ENCODE peak calls at places on chromosome 19, in ten cellular contexts. One of them, this sample, is unnamed.

GRCh38 chr19:35404879-35405622 is 34.2 kb downstream of the GPR42 start:
- DNase-seq in GM23248: peak; percentile 99
- DNase-seq in RWPE1: peak; percentile 90
- DNase-seq in adrenal gland: peak; percentile 78
- DNase-seq in NAMALWA: no peak
- DNase-seq in activated T-helper 1 cell treated with anti-CD3 and anti-CD28 coated beads, Interleukin-2, amount 50 U/mL, for 16 hours: no peak
- DNase-seq in A549: peak; percentile 66
- DNase-seq in GM04504: peak; percentile 90
- DNase-seq in HS-5: peak; percentile 97
- DNase-seq in PC-9: peak; percentile 67
- DNase-seq in this sample: peak; percentile 89

GRCh38 chr19:50167314-50167721 is 4.2 kb upstream of the IZUMO2 start:
- DNase-seq in GM04504: no peak
- DNase-seq in HS-5: no peak
- DNase-seq in A549: no peak
- DNase-seq in activated T-helper 1 cell treated with anti-CD3 and anti-CD28 coated beads, Interleukin-2, amount 50 U/mL, for 16 hours: no peak
- DNase-seq in adrenal gland: no peak
- DNase-seq in RWPE1: no peak
- DNase-seq in GM23248: no peak
- DNase-seq in PC-9: peak; percentile 82
- DNase-seq in NAMALWA: no peak
- DNase-seq in this sample: no peak

GRCh38 chr19:45499196-45500180 is 1.2 kb downstream of the PPM1N start:
- DNase-seq in NAMALWA: peak; percentile 90
- DNase-seq in adrenal gland: peak; percentile 65
- DNase-seq in GM23248: peak; percentile 57
- DNase-seq in GM04504: no peak
- DNase-seq in RWPE1: no peak
- DNase-seq in HS-5: peak; percentile 63
- DNase-seq in A549: no peak
- DNase-seq in activated T-helper 1 cell treated with anti-CD3 and anti-CD28 coated beads, Interleukin-2, amount 50 U/mL, for 16 hours: peak; percentile 35
- DNase-seq in PC-9: no peak
- DNase-seq in this sample: no peak

GRCh38 chr19:6802336-6803035 is 30.0 kb downstream of the VAV1 start:
- DNase-seq in HS-5: no peak
- DNase-seq in adrenal gland: peak; percentile 52
- DNase-seq in activated T-helper 1 cell treated with anti-CD3 and anti-CD28 coated beads, Interleukin-2, amount 50 U/mL, for 16 hours: peak; percentile 61
- DNase-seq in A549: peak; percentile 25
- DNase-seq in GM04504: no peak
- DNase-seq in GM23248: no peak
- DNase-seq in PC-9: peak; percentile 71
- DNase-seq in NAMALWA: peak; percentile 87
- DNase-seq in RWPE1: no peak
- DNase-seq in this sample: no peak

GRCh38 chr19:34148672-34149185 is 23.6 kb upstream of the LSM14A start:
- DNase-seq in adrenal gland: no peak
- DNase-seq in HS-5: no peak
- DNase-seq in A549: no peak
- DNase-seq in activated T-helper 1 cell treated with anti-CD3 and anti-CD28 coated beads, Interleukin-2, amount 50 U/mL, for 16 hours: no peak
- DNase-seq in PC-9: no peak
- DNase-seq in RWPE1: no peak
- DNase-seq in NAMALWA: no peak
- DNase-seq in GM04504: no peak
- DNase-seq in GM23248: no peak
- DNase-seq in this sample: no peak

GRCh38 chr19:45138303-45138751 is 22.5 kb downstream of the NKPD1 start:
- DNase-seq in activated T-helper 1 cell treated with anti-CD3 and anti-CD28 coated beads, Interleukin-2, amount 50 U/mL, for 16 hours: no peak
- DNase-seq in PC-9: no peak
- DNase-seq in NAMALWA: no peak
- DNase-seq in A549: no peak
- DNase-seq in GM23248: no peak
- DNase-seq in HS-5: no peak
- DNase-seq in RWPE1: no peak
- DNase-seq in GM04504: no peak
- DNase-seq in adrenal gland: peak; percentile 84
- DNase-seq in this sample: no peak

GRCh38 chr19:19657397-19657783 is 6.1 kb downstream of the ATP13A1 start:
- DNase-seq in HS-5: no peak
- DNase-seq in GM04504: no peak
- DNase-seq in PC-9: no peak
- DNase-seq in A549: no peak
- DNase-seq in NAMALWA: no peak
- DNase-seq in adrenal gland: no peak
- DNase-seq in GM23248: no peak
- DNase-seq in RWPE1: no peak
- DNase-seq in activated T-helper 1 cell treated with anti-CD3 and anti-CD28 coated beads, Interleukin-2, amount 50 U/mL, for 16 hours: no peak
- DNase-seq in this sample: no peak

GRCh38 chr19:55493650-55494171 is 5.5 kb downstream of the SSC5D start:
- DNase-seq in PC-9: no peak
- DNase-seq in GM23248: no peak
- DNase-seq in adrenal gland: no peak
- DNase-seq in NAMALWA: no peak
- DNase-seq in A549: no peak
- DNase-seq in HS-5: no peak
- DNase-seq in activated T-helper 1 cell treated with anti-CD3 and anti-CD28 coated beads, Interleukin-2, amount 50 U/mL, for 16 hours: no peak
- DNase-seq in GM04504: no peak
- DNase-seq in RWPE1: no peak
- DNase-seq in this sample: no peak

GRCh38 chr19:4059931-4060620 is 6.6 kb downstream of the ZBTB7A start:
- DNase-seq in A549: no peak
- DNase-seq in activated T-helper 1 cell treated with anti-CD3 and anti-CD28 coated beads, Interleukin-2, amount 50 U/mL, for 16 hours: peak; percentile 51
- DNase-seq in RWPE1: peak; percentile 71
- DNase-seq in adrenal gland: peak; percentile 63
- DNase-seq in PC-9: no peak
- DNase-seq in NAMALWA: no peak
- DNase-seq in HS-5: no peak
- DNase-seq in GM04504: no peak
- DNase-seq in GM23248: peak; percentile 85
- DNase-seq in this sample: peak; percentile 59

GRCh38 chr19:29389495-29389894 is 136.3 kb upstream of the VSTM2B start:
- DNase-seq in A549: no peak
- DNase-seq in GM23248: no peak
- DNase-seq in RWPE1: no peak
- DNase-seq in activated T-helper 1 cell treated with anti-CD3 and anti-CD28 coated beads, Interleukin-2, amount 50 U/mL, for 16 hours: no peak
- DNase-seq in GM04504: no peak
- DNase-seq in adrenal gland: no peak
- DNase-seq in PC-9: no peak
- DNase-seq in HS-5: no peak
- DNase-seq in NAMALWA: no peak
- DNase-seq in this sample: no peak

GRCh38 chr19:2867025-2867991 is at the start of gene ZNF556:
- DNase-seq in PC-9: peak; percentile 76
- DNase-seq in activated T-helper 1 cell treated with anti-CD3 and anti-CD28 coated beads, Interleukin-2, amount 50 U/mL, for 16 hours: no peak
- DNase-seq in RWPE1: peak; percentile 62
- DNase-seq in A549: no peak
- DNase-seq in adrenal gland: no peak
- DNase-seq in GM04504: peak; percentile 81
- DNase-seq in GM23248: peak; percentile 12
- DNase-seq in HS-5: peak; percentile 90
- DNase-seq in NAMALWA: peak; percentile 98
- DNase-seq in this sample: no peak

GRCh38 chr19:17855333-17856152 is 4.2 kb upstream of the RPL18A start:
- DNase-seq in adrenal gland: peak; percentile 80
- DNase-seq in GM04504: no peak
- DNase-seq in activated T-helper 1 cell treated with anti-CD3 and anti-CD28 coated beads, Interleukin-2, amount 50 U/mL, for 16 hours: peak; percentile 84
- DNase-seq in GM23248: peak; percentile 78
- DNase-seq in A549: peak; percentile 81
- DNase-seq in RWPE1: peak; percentile 85
- DNase-seq in NAMALWA: peak; percentile 85
- DNase-seq in PC-9: peak; percentile 65
- DNase-seq in HS-5: no peak
- DNase-seq in this sample: peak; percentile 66

GRCh38 chr19:45564131-45564780 is 20.3 kb downstream of the OPA3 start:
- DNase-seq in NAMALWA: no peak
- DNase-seq in GM04504: no peak
- DNase-seq in activated T-helper 1 cell treated with anti-CD3 and anti-CD28 coated beads, Interleukin-2, amount 50 U/mL, for 16 hours: no peak
- DNase-seq in HS-5: no peak
- DNase-seq in adrenal gland: no peak
- DNase-seq in A549: no peak
- DNase-seq in RWPE1: no peak
- DNase-seq in PC-9: no peak
- DNase-seq in GM23248: no peak
- DNase-seq in this sample: no peak

GRCh38 chr19:40392894-40393517 is 3.0 kb upstream of the HIPK4 start:
- DNase-seq in activated T-helper 1 cell treated with anti-CD3 and anti-CD28 coated beads, Interleukin-2, amount 50 U/mL, for 16 hours: no peak
- DNase-seq in GM23248: no peak
- DNase-seq in RWPE1: peak; percentile 37
- DNase-seq in adrenal gland: no peak
- DNase-seq in HS-5: no peak
- DNase-seq in NAMALWA: no peak
- DNase-seq in PC-9: peak; percentile 70
- DNase-seq in GM04504: no peak
- DNase-seq in A549: peak; percentile 81
- DNase-seq in this sample: no peak

GRCh38 chr19:39154626-39155100 is 29.1 kb downstream of the PAK4 start:
- DNase-seq in HS-5: no peak
- DNase-seq in adrenal gland: peak; percentile 22
- DNase-seq in PC-9: peak; percentile 90
- DNase-seq in RWPE1: peak; percentile 74
- DNase-seq in GM23248: no peak
- DNase-seq in A549: peak; percentile 55
- DNase-seq in activated T-helper 1 cell treated with anti-CD3 and anti-CD28 coated beads, Interleukin-2, amount 50 U/mL, for 16 hours: no peak
- DNase-seq in GM04504: no peak
- DNase-seq in NAMALWA: no peak
- DNase-seq in this sample: no peak

GRCh38 chr19:5803752-5804515 is 933 bp upstream of the NRTN start:
- DNase-seq in RWPE1: peak; percentile 90
- DNase-seq in GM04504: peak; percentile 51
- DNase-seq in A549: peak; percentile 83
- DNase-seq in PC-9: peak; percentile 68
- DNase-seq in NAMALWA: peak; percentile 96
- DNase-seq in activated T-helper 1 cell treated with anti-CD3 and anti-CD28 coated beads, Interleukin-2, amount 50 U/mL, for 16 hours: peak; percentile 93
- DNase-seq in HS-5: peak; percentile 31
- DNase-seq in adrenal gland: peak; percentile 91
- DNase-seq in GM23248: peak; percentile 89
- DNase-seq in this sample: peak; percentile 72

GRCh38 chr19:4338441-4339350 is at the start of gene STAP2:
- DNase-seq in GM23248: no peak
- DNase-seq in HS-5: no peak
- DNase-seq in adrenal gland: peak; percentile 45
- DNase-seq in activated T-helper 1 cell treated with anti-CD3 and anti-CD28 coated beads, Interleukin-2, amount 50 U/mL, for 16 hours: no peak
- DNase-seq in GM04504: no peak
- DNase-seq in A549: no peak
- DNase-seq in RWPE1: peak; percentile 78
- DNase-seq in PC-9: peak; percentile 70
- DNase-seq in NAMALWA: no peak
- DNase-seq in this sample: no peak

GRCh38 chr19:6060600-6061391 is 49.5 kb downstream of the RFX2 start:
- DNase-seq in activated T-helper 1 cell treated with anti-CD3 and anti-CD28 coated beads, Interleukin-2, amount 50 U/mL, for 16 hours: peak; percentile 17
- DNase-seq in HS-5: no peak
- DNase-seq in PC-9: peak; percentile 82
- DNase-seq in GM04504: no peak
- DNase-seq in adrenal gland: no peak
- DNase-seq in NAMALWA: no peak
- DNase-seq in A549: no peak
- DNase-seq in GM23248: peak; percentile 71
- DNase-seq in RWPE1: peak; percentile 89
- DNase-seq in this sample: peak; percentile 66

GRCh38 chr19:5358173-5358800 is 17.7 kb upstream of the PTPRS start:
- DNase-seq in adrenal gland: no peak
- DNase-seq in NAMALWA: no peak
- DNase-seq in activated T-helper 1 cell treated with anti-CD3 and anti-CD28 coated beads, Interleukin-2, amount 50 U/mL, for 16 hours: no peak
- DNase-seq in RWPE1: no peak
- DNase-seq in GM23248: peak; percentile 25
- DNase-seq in PC-9: no peak
- DNase-seq in HS-5: no peak
- DNase-seq in A549: no peak
- DNase-seq in GM04504: no peak
- DNase-seq in this sample: peak; percentile 25

GRCh38 chr19:11421607-11422098 is 2.5 kb upstream of the RGL3 start:
- DNase-seq in activated T-helper 1 cell treated with anti-CD3 and anti-CD28 coated beads, Interleukin-2, amount 50 U/mL, for 16 hours: peak; percentile 21
- DNase-seq in RWPE1: peak; percentile 51
- DNase-seq in NAMALWA: peak; percentile 88
- DNase-seq in adrenal gland: peak; percentile 67
- DNase-seq in A549: no peak
- DNase-seq in HS-5: no peak
- DNase-seq in GM23248: peak; percentile 32
- DNase-seq in PC-9: no peak
- DNase-seq in GM04504: no peak
- DNase-seq in this sample: no peak

GRCh38 chr19:13132471-13133166 is 14.6 kb downstream of the NACC1 start:
- DNase-seq in HS-5: peak; percentile 75
- DNase-seq in GM04504: no peak
- DNase-seq in RWPE1: no peak
- DNase-seq in GM23248: peak; percentile 96
- DNase-seq in PC-9: peak; percentile 69
- DNase-seq in activated T-helper 1 cell treated with anti-CD3 and anti-CD28 coated beads, Interleukin-2, amount 50 U/mL, for 16 hours: peak; percentile 27
- DNase-seq in A549: no peak
- DNase-seq in NAMALWA: no peak
- DNase-seq in adrenal gland: no peak
- DNase-seq in this sample: peak; percentile 46

GRCh38 chr19:51418707-51419106 is 1.3 kb upstream of the SIGLEC10 start:
- DNase-seq in A549: no peak
- DNase-seq in GM23248: no peak
- DNase-seq in adrenal gland: no peak
- DNase-seq in NAMALWA: no peak
- DNase-seq in PC-9: no peak
- DNase-seq in RWPE1: no peak
- DNase-seq in activated T-helper 1 cell treated with anti-CD3 and anti-CD28 coated beads, Interleukin-2, amount 50 U/mL, for 16 hours: no peak
- DNase-seq in HS-5: no peak
- DNase-seq in GM04504: no peak
- DNase-seq in this sample: no peak

GRCh38 chr19:47155141-47155540 is 24.5 kb downstream of the SAE1 start:
- DNase-seq in RWPE1: no peak
- DNase-seq in HS-5: no peak
- DNase-seq in NAMALWA: no peak
- DNase-seq in GM04504: no peak
- DNase-seq in activated T-helper 1 cell treated with anti-CD3 and anti-CD28 coated beads, Interleukin-2, amount 50 U/mL, for 16 hours: no peak
- DNase-seq in PC-9: no peak
- DNase-seq in adrenal gland: no peak
- DNase-seq in A549: no peak
- DNase-seq in GM23248: peak; percentile 12
- DNase-seq in this sample: peak; percentile 82

GRCh38 chr19:11091343-11092153 is 2.3 kb downstream of the LDLR start:
- DNase-seq in PC-9: peak; percentile 99
- DNase-seq in GM23248: peak; percentile 98
- DNase-seq in HS-5: peak; percentile 98
- DNase-seq in A549: peak; percentile 50
- DNase-seq in adrenal gland: peak; percentile 71
- DNase-seq in activated T-helper 1 cell treated with anti-CD3 and anti-CD28 coated beads, Interleukin-2, amount 50 U/mL, for 16 hours: peak; percentile 47
- DNase-seq in GM04504: peak; percentile 91
- DNase-seq in RWPE1: peak; percentile 79
- DNase-seq in NAMALWA: no peak
- DNase-seq in this sample: peak; percentile 90

GRCh38 chr19:53808710-53809125 is 15.4 kb downstream of the NLRP12 start:
- DNase-seq in GM23248: peak; percentile 70
- DNase-seq in adrenal gland: no peak
- DNase-seq in RWPE1: peak; percentile 14
- DNase-seq in NAMALWA: peak; percentile 51
- DNase-seq in A549: peak; percentile 52
- DNase-seq in GM04504: peak; percentile 26
- DNase-seq in PC-9: peak; percentile 44
- DNase-seq in HS-5: peak; percentile 34
- DNase-seq in activated T-helper 1 cell treated with anti-CD3 and anti-CD28 coated beads, Interleukin-2, amount 50 U/mL, for 16 hours: no peak
- DNase-seq in this sample: peak; percentile 75

GRCh38 chr19:43778651-43779050 is 2.1 kb downstream of the KCNN4 start:
- DNase-seq in GM23248: no peak
- DNase-seq in NAMALWA: peak; percentile 34
- DNase-seq in GM04504: no peak
- DNase-seq in A549: no peak
- DNase-seq in HS-5: no peak
- DNase-seq in RWPE1: no peak
- DNase-seq in activated T-helper 1 cell treated with anti-CD3 and anti-CD28 coated beads, Interleukin-2, amount 50 U/mL, for 16 hours: no peak
- DNase-seq in adrenal gland: no peak
- DNase-seq in PC-9: no peak
- DNase-seq in this sample: no peak

GRCh38 chr19:44212865-44213346 is 574 bp downstream of the ZNF227 start:
- DNase-seq in PC-9: peak; percentile 30
- DNase-seq in RWPE1: peak; percentile 14
- DNase-seq in A549: no peak
- DNase-seq in activated T-helper 1 cell treated with anti-CD3 and anti-CD28 coated beads, Interleukin-2, amount 50 U/mL, for 16 hours: no peak
- DNase-seq in adrenal gland: peak; percentile 17
- DNase-seq in GM23248: peak; percentile 69
- DNase-seq in HS-5: no peak
- DNase-seq in NAMALWA: no peak
- DNase-seq in GM04504: no peak
- DNase-seq in this sample: peak; percentile 42

GRCh38 chr19:50721441-50722137 is 1.6 kb upstream of the CLEC11A start:
- DNase-seq in A549: no peak
- DNase-seq in RWPE1: no peak
- DNase-seq in NAMALWA: no peak
- DNase-seq in HS-5: no peak
- DNase-seq in GM04504: no peak
- DNase-seq in adrenal gland: peak; percentile 91
- DNase-seq in activated T-helper 1 cell treated with anti-CD3 and anti-CD28 coated beads, Interleukin-2, amount 50 U/mL, for 16 hours: no peak
- DNase-seq in PC-9: no peak
- DNase-seq in GM23248: peak; percentile 35
- DNase-seq in this sample: no peak

This sample was measured in fibroblast of the aortic adventitia.